ENCODE peak calls at places on chromosomes 4 and X, in nine cellular contexts. P, B, A, Y, E, X, H, L and Z are unnamed samples. For H3K9me3, the result is how much of the 10 kb centered on the place peaks cover.

GRCh38 chr4:186307916-186308315 is 41.9 kb downstream of the F11 start:
- DNase-seq in X (no peak), E (no peak), P (no peak), Y (no peak), B (no peak), A (no peak), L (no peak), H (no peak), Z (no peak)

GRCh38 chr4:20364969-20365368 is 113.3 kb downstream of the SLIT2 start:
- DNase-seq in E (no peak), P (no peak), B (no peak), L (no peak), Y (no peak), A (no peak), X (no peak), H (no peak), Z (no peak)

GRCh38 chrX:115650916-115651315 is 89.9 kb downstream of the PLS3 start:
- DNase-seq in A (peak), L (no peak), P (no peak), B (no peak), Y (peak), X (no peak), H (peak), E (peak), Z (peak)

GRCh38 chrX:71637253-71637618 is 18.9 kb upstream of the CXCR3 start:
- DNase-seq in B (no peak), Y (no peak), A (no peak), L (no peak), E (no peak), H (no peak), X (no peak), P (no peak), Z (no peak)

GRCh38 chr4:15963568-15963967 is 593 bp upstream of the FGFBP2 start:
- DNase-seq in Y (no peak), L (peak), H (no peak), P (no peak), X (no peak), E (no peak), B (no peak), A (no peak), Z (no peak)

GRCh38 chrX:150201841-150202240 is 161.3 kb upstream of the MAMLD1 start:
- DNase-seq in E (peak), X (no peak), Y (no peak), A (no peak), B (no peak), H (no peak), P (no peak), L (no peak), Z (no peak)

GRCh38 chr4:169841776-169842175 is 84.0 kb upstream of the HPF1 start:
- DNase-seq in Y (no peak), L (no peak), X (no peak), H (no peak), B (no peak), E (no peak), A (no peak), P (no peak), Z (no peak)

GRCh38 chrX:23003121-23003520 is 3.4 kb downstream of the DDX53 start:
- DNase-seq in E (peak), H (no peak), L (no peak), X (no peak), A (no peak), P (no peak), Y (peak), B (no peak), Z (no peak)

GRCh38 chr4:56757821-56758400 is 63.6 kb downstream of the SPINK2 start:
- DNase-seq in Y (peak), A (peak), E (peak), L (peak), B (no peak), X (peak), H (peak), P (peak), Z (peak)

GRCh38 chr4:128589384-128589957 is 220.0 kb upstream of the JADE1 start:
- DNase-seq in X (no peak), H (no peak), E (no peak), P (no peak), A (no peak), Y (no peak), B (no peak), L (no peak), Z (no peak)

GRCh38 chrX:135625995-135626394 is 87.4 kb upstream of the CT45A1 start:
- DNase-seq in H (no peak), E (peak), Y (peak), L (no peak), P (no peak), A (no peak), X (no peak), B (no peak), Z (peak)

GRCh38 chr4:117664706-117665444 is 369.4 kb upstream of the NDST3 start:
- DNase-seq in B (no peak), P (no peak), L (no peak), Y (no peak), X (no peak), E (no peak), A (no peak), H (no peak), Z (no peak)

GRCh38 chrX:13506574-13506973 is 62.8 kb upstream of the EGFL6 start:
- DNase-seq in Y (peak), H (peak), E (peak), A (peak), L (peak), P (no peak), B (no peak), X (no peak), Z (peak)

GRCh38 chr4:53233396-53233795 is 132.5 kb downstream of the SCFD2 start:
- DNase-seq in H (no peak), P (no peak), L (no peak), E (peak), A (no peak), Y (no peak), B (no peak), X (no peak), Z (no peak)

GRCh38 chr4:79454656-79455055 is 46.6 kb upstream of the GK2 start:
- DNase-seq in Y (no peak), E (no peak), P (no peak), L (no peak), B (no peak), X (no peak), H (no peak), A (no peak), Z (no peak)

GRCh38 chrX:12978205-12979010 is 3.5 kb downstream of the TMSB4X start:
- DNase-seq in Y (peak), P (peak), L (peak), A (peak), X (peak), B (no peak), E (peak), H (peak), Z (no peak)

GRCh38 chrX:130539721-130540321 is 138.0 kb downstream of the RBMX2 start:
- DNase-seq in H (peak), X (no peak), Y (peak), P (peak), A (peak), L (peak), E (peak), B (no peak), Z (peak)

GRCh38 chr4:182325397-182325796 is 82.2 kb downstream of the TENM3 start:
- DNase-seq in A (no peak), E (no peak), B (no peak), P (no peak), L (no peak), Y (no peak), H (no peak), X (no peak), Z (no peak)

GRCh38 chrX:46686003-46686645 is 72.8 kb downstream of the SLC9A7 start:
- DNase-seq in L (no peak), B (peak), A (peak), X (no peak), Y (peak), H (peak), P (no peak), E (peak), Z (peak)

GRCh38 chr4:2831611-2832308 is 11.9 kb upstream of the ADD1 start:
- DNase-seq in A (peak), B (peak), P (no peak), H (no peak), Y (no peak), E (no peak), L (peak), X (peak), Z (no peak)

GRCh38 chr4:70544279-70544870 is 26.0 kb downstream of the AMTN start:
- DNase-seq in L (no peak), E (peak), P (no peak), H (no peak), Y (peak), B (no peak), X (no peak), A (no peak), Z (no peak)

GRCh38 chr4:30943356-30943755 is 223.2 kb downstream of the PCDH7 start:
- DNase-seq in X (no peak), H (no peak), P (no peak), B (no peak), L (no peak), E (no peak), Y (no peak), A (no peak), Z (no peak)

GRCh38 chrX:85084770-85085393 is 81.2 kb downstream of the APOOL start:
- DNase-seq in B (no peak), H (no peak), Y (peak), A (no peak), X (no peak), P (no peak), L (no peak), E (peak), Z (peak)

GRCh38 chrX:119736206-119736764 is 22.1 kb upstream of the SOWAHD start:
- DNase-seq in H (no peak), Y (no peak), X (no peak), B (no peak), E (no peak), A (no peak), L (no peak), P (no peak), Z (no peak)

GRCh38 chrX:119735467-119735866 is 22.9 kb upstream of the SOWAHD start:
- DNase-seq in Y (no peak), A (no peak), L (no peak), H (no peak), B (no peak), X (no peak), P (no peak), E (no peak), Z (peak)

GRCh38 chrX:119729408-119730201 is 28.8 kb upstream of the SOWAHD start:
- DNase-seq in P (peak), A (peak), E (peak), X (peak), H (peak), Y (peak), B (peak), L (peak), Z (peak)

GRCh38 chrX:119734897-119735339 is 23.5 kb upstream of the SOWAHD start:
- DNase-seq in X (peak), Y (peak), A (peak), L (peak), B (no peak), P (no peak), E (peak), H (no peak), Z (peak)
- TF ChIP-seq CTCF in X (no peak), Y (no peak), A (no peak), L (no peak), B (no peak), P (no peak), E (no peak), H (no peak), Z (no peak)

GRCh38 chr4:184255361-184255760 is 37.7 kb upstream of the ENPP6 start:
- DNase-seq in Y (no peak), L (no peak), P (no peak), B (no peak), X (no peak), H (no peak), A (no peak), E (no peak), Z (peak)

GRCh38 chr4:184252136-184253071 is 34.7 kb upstream of the ENPP6 start:
- DNase-seq in L (no peak), B (no peak), X (no peak), E (no peak), A (no peak), H (no peak), P (no peak), Y (no peak), Z (no peak)

GRCh38 chr4:184250795-184251679 is 33.4 kb upstream of the ENPP6 start:
- DNase-seq in P (no peak), A (no peak), Y (peak), X (no peak), E (peak), H (no peak), B (no peak), L (no peak), Z (peak)

GRCh38 chr4:184251680-184252000 is 34.0 kb upstream of the ENPP6 start:
- DNase-seq in E (no peak), P (no peak), B (no peak), L (no peak), X (no peak), Y (no peak), H (no peak), A (no peak), Z (no peak)

GRCh38 chr4:184253072-184253420 is 35.4 kb upstream of the ENPP6 start:
- DNase-seq in P (no peak), L (no peak), A (no peak), Y (no peak), X (no peak), H (no peak), B (no peak), E (no peak), Z (no peak)
- H3K9me3 ChIP-seq in P (under half), L (under half), A (under half), Y (under half), X (under half), H (under half), B (under half), E (under half), Z (under half)

DNA sequence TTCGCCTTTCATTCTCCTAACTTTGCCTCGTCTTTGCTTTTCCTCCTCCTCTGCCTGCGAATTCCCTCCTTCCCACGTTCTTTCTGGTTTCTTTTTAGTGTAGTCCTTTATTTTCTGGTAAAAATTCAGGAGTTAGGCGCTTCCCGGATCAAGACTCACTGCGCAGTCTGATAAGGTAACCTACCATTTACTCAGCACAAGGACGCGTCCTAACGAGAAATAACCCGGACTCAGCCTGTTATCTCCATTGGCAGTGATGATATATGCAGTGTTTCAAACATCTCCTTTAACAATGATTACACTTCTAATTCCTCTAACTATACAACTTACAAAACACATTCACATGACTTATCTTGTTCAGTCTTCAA is 357 bp upstream of the ETNPPL start:
- DNase-seq in A (no peak), P (no peak), H (no peak), L (no peak), B (no peak), X (no peak), Y (peak), E (peak), Z (no peak)
- H3K4me3 ChIP-seq in A (no peak), P (peak), H (peak), L (peak), B (peak), X (peak), Y (peak), E (peak), Z (no peak)

GRCh38 chr4:150725957-150726523 is 144.1 kb downstream of the MAB21L2 start:
- DNase-seq in P (no peak), H (no peak), X (no peak), L (no peak), A (no peak), E (no peak), Y (no peak), B (no peak), Z (no peak)

GRCh38 chr4:150720973-150721518 is 139.1 kb downstream of the MAB21L2 start:
- DNase-seq in E (peak), X (no peak), A (no peak), L (no peak), H (no peak), P (no peak), B (no peak), Y (no peak), Z (no peak)

GRCh38 chr4:150717952-150718351 is 136.0 kb downstream of the MAB21L2 start:
- DNase-seq in P (no peak), A (no peak), Y (no peak), B (no peak), H (no peak), L (no peak), X (no peak), E (no peak), Z (no peak)

GRCh38 chr4:150723727-150724411 is 141.9 kb downstream of the MAB21L2 start:
- DNase-seq in E (no peak), X (no peak), Y (no peak), H (no peak), A (no peak), B (no peak), P (no peak), L (no peak), Z (no peak)

GRCh38 chr4:150722908-150723362 is 141.0 kb downstream of the MAB21L2 start:
- DNase-seq in B (peak), Y (peak), L (peak), E (peak), A (peak), X (peak), P (peak), H (peak), Z (peak)
- TF ChIP-seq CTCF in B (no peak), Y (no peak), L (peak), E (peak), A (peak), X (peak), P (peak), H (no peak), Z (peak)

GRCh38 chrX:1481636-1482529 is 29.2 kb upstream of the ASMTL start:
- DNase-seq in H (no peak), L (peak), P (peak), E (peak), A (peak), Y (peak), B (no peak), X (peak), Z (no peak)
- H3K9me3 ChIP-seq in H (under half), L (under half), P (under half), E (under half), A (under half), Y (under half), B (under half), X (under half), Z (under half)

GRCh38 chrX:10615931-10616780 is 4.2 kb downstream of the MID1 start:
- DNase-seq in P (peak), H (peak), A (peak), B (peak), E (peak), Y (peak), L (no peak), X (peak), Z (peak)
- H3K4me3 ChIP-seq in P (no peak), H (no peak), A (no peak), B (peak), E (no peak), Y (no peak), L (no peak), X (peak), Z (peak)

DNA sequence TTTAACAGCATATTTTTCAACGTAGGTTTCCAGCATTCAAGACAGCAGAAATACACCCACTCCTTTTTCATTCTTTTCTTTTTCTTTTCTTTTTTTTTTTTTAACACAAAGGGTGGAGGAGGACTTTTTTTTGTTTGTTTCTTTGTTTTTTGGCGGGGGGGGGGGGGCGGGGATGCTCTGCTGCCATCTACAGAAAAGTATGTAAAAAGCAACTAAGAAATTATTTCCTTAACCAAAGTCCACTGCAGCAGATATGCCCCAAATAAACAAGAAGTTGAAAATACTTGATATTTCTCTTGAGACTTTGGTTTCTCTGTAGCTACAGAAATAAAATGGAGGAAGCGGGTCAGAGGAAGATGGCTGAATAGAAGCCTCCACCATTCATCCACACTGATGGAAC is 63.2 kb upstream of the PBDC1 start:
- DNase-seq in E (no peak), Y (no peak), H (no peak), B (no peak), X (no peak), P (no peak), A (no peak), L (no peak), Z (no peak)
- TF ChIP-seq CTCF in E (no peak), Y (no peak), H (no peak), B (no peak), X (no peak), P (no peak), A (no peak), L (no peak), Z (no peak)

DNA sequence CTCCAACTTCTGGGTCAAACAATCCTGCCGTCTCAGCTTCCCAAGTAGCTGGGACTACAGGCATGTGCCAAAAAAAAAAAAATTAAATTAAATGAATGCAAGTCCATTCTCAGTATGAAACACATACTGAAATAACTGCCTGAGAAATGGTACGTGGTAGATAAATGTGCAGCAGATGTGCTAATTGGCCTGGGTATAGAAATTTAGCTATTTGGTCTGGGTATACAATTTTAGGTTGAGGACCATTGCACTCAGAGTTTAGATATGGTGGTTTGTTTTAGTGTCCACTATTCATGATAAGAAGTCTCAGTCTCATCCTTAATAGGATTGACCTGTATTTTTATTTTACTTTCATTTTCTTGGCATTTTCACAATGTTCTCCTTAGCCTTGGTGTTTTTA is 9.2 kb downstream of the GYG2 start:
- DNase-seq in Y (no peak), H (no peak), B (no peak), L (no peak), P (no peak), A (no peak), X (no peak), E (no peak), Z (no peak)
- H3K9me3 ChIP-seq in Y (under half), H (under half), B (under half), L (under half), P (under half), A (under half), X (under half), E (under half), Z (under half)

GRCh38 chr4:168152837-168153500 is 60.6 kb downstream of the ANXA10 start:
- DNase-seq in X (no peak), Y (no peak), P (no peak), H (no peak), L (no peak), A (no peak), E (no peak), B (no peak), Z (no peak)

GRCh38 chr4:168154546-168155277 is 62.4 kb downstream of the ANXA10 start:
- DNase-seq in E (no peak), P (no peak), B (no peak), L (no peak), A (no peak), H (no peak), X (no peak), Y (no peak), Z (no peak)

GRCh38 chr4:168150651-168151050 is 58.3 kb downstream of the ANXA10 start:
- DNase-seq in Y (no peak), H (no peak), L (no peak), X (no peak), A (no peak), E (peak), P (no peak), B (no peak), Z (no peak)

GRCh38 chr4:168151313-168151712 is 59.0 kb downstream of the ANXA10 start:
- DNase-seq in E (no peak), P (no peak), X (no peak), A (no peak), L (no peak), Y (no peak), H (no peak), B (no peak), Z (no peak)

GRCh38 chr4:168153596-168154440 is 61.5 kb downstream of the ANXA10 start:
- DNase-seq in X (no peak), H (peak), B (peak), P (peak), A (peak), E (peak), Y (peak), L (peak), Z (peak)
- H3K4me3 ChIP-seq in X (peak), H (peak), B (peak), P (no peak), A (no peak), E (no peak), Y (peak), L (peak), Z (peak)